ENCODE peak calls at places on chromosomes 12 and 14, in six cellular contexts. X is Peyer's patch, W is stomach, E is cardiac muscle cell, A is IMR-90, F is AG04450. K is an unnamed sample. For H3K27me3, the result is how much of the 10 kb centered on the place peaks cover.

GRCh38 chr12:6053541-6053940 is 70.9 kb downstream of the VWF start:
- DNase-seq in F (no peak), X (no peak), E (peak), W (no peak), A (peak), K (no peak)

GRCh38 chr12:64147860-64148259 is 74.2 kb downstream of the KICS2 start:
- DNase-seq in F (no peak), W (no peak), E (no peak), X (no peak), A (no peak), K (no peak)

GRCh38 chr14:96256420-96256819 is 410 bp downstream of the BDKRB1 start:
- DNase-seq in W (no peak), F (no peak), A (peak), E (no peak), X (no peak), K (no peak)

GRCh38 chr14:55129086-55129427 is at the start of gene LGALS3:
- DNase-seq in E (peak), W (peak), F (no peak), X (peak), A (peak), K (peak)

GRCh38 chr12:130523863-130524614 is 186.4 kb downstream of the PIWIL1 start:
- DNase-seq in E (no peak), A (no peak), F (no peak), W (no peak), X (no peak), K (no peak)

GRCh38 chr12:25817166-25817565 is 141.3 kb upstream of the RASSF8 start:
- DNase-seq in X (no peak), A (peak), E (no peak), W (no peak), F (no peak), K (no peak)

GRCh38 chr14:93343266-93343665 is 3.7 kb upstream of the COX8C start:
- DNase-seq in A (no peak), X (no peak), W (no peak), E (no peak), F (no peak), K (no peak)

GRCh38 chr12:42873401-42873800 is 283.9 kb upstream of the PRICKLE1 start:
- DNase-seq in X (no peak), W (no peak), A (peak), E (no peak), F (no peak), K (no peak)

GRCh38 chr12:101773560-101774206 is 34.4 kb upstream of the SYCP3 start:
- DNase-seq in A (peak), W (peak), E (peak), F (peak), X (peak), K (peak)

GRCh38 chr14:76640923-76641395 is 120.3 kb upstream of the VASH1 start:
- DNase-seq in E (no peak), F (no peak), A (no peak), X (no peak), W (no peak), K (no peak)

GRCh38 chr12:11795192-11795909 is 145.9 kb downstream of the ETV6 start:
- DNase-seq in W (no peak), A (no peak), F (no peak), X (no peak), E (no peak), K (peak)

GRCh38 chr14:81980601-81981310 is 447.1 kb upstream of the SEL1L start:
- DNase-seq in F (no peak), E (peak), X (no peak), W (no peak), A (no peak), K (peak)

GRCh38 chr14:63383776-63384367 is 65.1 kb upstream of the GPHB5 start:
- DNase-seq in E (no peak), F (no peak), A (no peak), X (no peak), W (no peak), K (peak)

GRCh38 chr14:37198907-37199306 is 1.2 kb downstream of the MIPOL1 start:
- DNase-seq in F (no peak), E (no peak), A (no peak), W (no peak), X (no peak), K (no peak)

GRCh38 chr14:30243805-30244204 is 315.2 kb upstream of the G2E3 start:
- DNase-seq in F (peak), E (no peak), A (peak), X (no peak), W (no peak), K (no peak)

GRCh38 chr12:53034459-53034858 is 15.4 kb upstream of the TNS2 start:
- DNase-seq in A (no peak), F (no peak), W (no peak), E (no peak), X (no peak), K (no peak)

GRCh38 chr14:105439179-105439578 is 19.6 kb downstream of the MTA1 start:
- DNase-seq in A (no peak), W (no peak), X (no peak), E (no peak), F (no peak), K (no peak)

GRCh38 chr12:57727758-57728395 is 10.7 kb downstream of the AGAP2 start:
- DNase-seq in F (no peak), W (no peak), A (no peak), E (peak), X (no peak), K (no peak)

GRCh38 chr12:113601656-113602263 is 130.1 kb upstream of the LHX5 start:
- DNase-seq in A (no peak), W (no peak), E (peak), F (no peak), X (no peak), K (no peak)

GRCh38 chr12:6788972-6789905 is at the start of gene CD4:
- DNase-seq in X (peak), A (no peak), F (no peak), E (no peak), W (no peak), K (no peak)

GRCh38 chr12:254912-255311 is 7.7 kb downstream of the SLC6A13 start:
- DNase-seq in E (no peak), W (no peak), A (no peak), X (no peak), F (no peak), K (no peak)

GRCh38 chr12:13390381-13390856 is 193.9 kb downstream of the EMP1 start:
- DNase-seq in E (no peak), F (no peak), A (peak), W (peak), X (no peak), K (peak)

GRCh38 chr14:77124345-77125274 is 17.0 kb downstream of the ZDHHC22 start:
- DNase-seq in A (peak), W (peak), E (peak), X (peak), F (no peak), K (peak)

GRCh38 chr12:57476162-57476992 is 3.3 kb downstream of the ARHGAP9 start:
- DNase-seq in A (no peak), X (peak), F (no peak), W (peak), E (no peak), K (no peak)

GRCh38 chr14:60250318-60251035 is 1.5 kb downstream of the PPM1A start:
- DNase-seq in E (no peak), W (no peak), A (peak), F (no peak), X (no peak), K (peak)

GRCh38 chr12:54017845-54018607 is 9.2 kb downstream of the HOXC8 start:
- DNase-seq in X (peak), E (peak), F (no peak), W (peak), A (peak), K (peak)

DNA sequence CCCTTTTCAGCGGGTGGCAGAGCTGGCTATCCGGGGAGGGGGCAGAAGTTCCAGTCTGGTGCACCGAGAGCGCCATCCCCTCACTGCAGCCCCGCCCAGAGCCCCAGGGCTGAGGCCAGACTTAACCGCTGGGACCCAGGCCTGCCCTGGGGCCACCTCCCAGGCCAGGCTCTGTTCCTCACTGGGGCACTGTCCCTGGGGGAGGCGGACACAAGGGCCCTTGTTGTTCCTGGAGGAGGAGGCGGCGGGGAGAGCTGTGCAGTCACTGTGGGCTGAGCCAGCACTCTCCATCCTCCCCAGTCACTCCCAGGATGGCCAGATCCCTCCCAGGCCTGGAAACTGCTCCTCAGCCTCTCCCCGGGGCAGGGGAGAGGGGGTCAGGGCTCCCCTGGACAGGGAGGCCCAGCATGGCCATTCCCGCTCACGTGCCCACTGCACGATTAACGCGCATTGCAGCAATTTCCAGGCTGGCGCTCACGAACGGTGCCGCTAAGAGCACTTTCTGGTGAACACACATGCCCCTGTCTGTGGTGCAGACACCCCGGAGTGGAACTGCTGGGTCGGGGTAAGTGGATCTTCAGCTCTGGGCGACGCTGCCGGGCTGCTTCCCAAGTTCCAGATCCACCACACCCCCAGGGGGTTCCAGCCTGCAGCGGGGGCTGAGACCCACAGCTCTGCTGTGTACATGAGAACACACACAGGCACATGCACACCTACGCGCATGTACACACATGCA is 89.8 kb upstream of the SFSWAP start:
- DNase-seq in F (no peak), A (no peak), X (no peak), W (no peak), E (no peak), K (no peak)
- H3K27me3 ChIP-seq in F (under half), A (under half), X (under half), W (half or more), E (under half), K (under half)

DNA sequence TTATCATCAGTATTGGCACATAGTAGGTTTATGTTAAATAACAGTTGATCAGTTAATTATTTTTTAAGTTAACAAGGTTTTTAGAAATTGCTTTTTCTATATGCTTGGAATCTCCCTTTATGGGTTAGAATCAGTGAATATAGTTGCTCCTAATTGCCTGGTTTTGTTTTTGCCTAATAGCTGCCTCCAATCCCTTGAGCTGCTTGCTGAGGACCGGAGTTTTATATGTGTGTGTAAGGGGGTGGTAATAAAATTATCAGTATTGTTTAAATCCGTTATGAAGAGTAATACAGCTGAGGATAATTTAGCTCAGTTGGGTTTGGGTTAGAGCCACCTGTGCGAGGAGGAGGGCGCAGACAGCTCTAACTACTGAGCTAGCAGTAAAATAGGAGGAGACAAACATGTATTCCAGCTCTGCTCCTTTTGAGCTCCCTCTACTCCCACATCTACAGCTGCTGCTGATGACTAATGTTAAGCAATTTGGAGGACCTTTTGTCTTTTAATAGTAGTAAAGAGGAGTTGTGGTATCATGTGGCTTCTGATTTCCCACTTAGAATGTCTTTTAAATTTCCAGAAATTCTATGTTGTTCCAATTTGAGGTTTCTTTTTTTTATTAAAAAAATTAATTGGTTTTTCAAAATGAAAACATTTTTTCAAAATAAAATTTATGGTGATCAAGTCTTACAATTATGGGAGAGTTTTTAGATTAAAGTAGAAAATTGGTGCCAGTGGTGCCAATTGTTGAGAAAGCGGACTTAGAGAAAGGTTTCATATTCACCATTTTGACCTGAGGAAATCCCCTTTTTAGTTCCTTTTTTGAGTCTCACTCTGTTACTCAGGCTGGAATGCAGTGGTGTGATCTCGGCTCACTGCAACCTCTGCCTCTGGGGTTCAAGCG is 61.6 kb downstream of the SPATS2 start:
- DNase-seq in F (peak), A (peak), X (no peak), E (no peak), W (no peak), K (no peak)
- H3K4me3 ChIP-seq in F (no peak), A (no peak), X (no peak), E (no peak), W (no peak), K (no peak)

GRCh38 chr12:3155710-3156386 is 78.7 kb downstream of the TSPAN9 start:
- DNase-seq in E (no peak), F (no peak), X (no peak), W (no peak), A (no peak), K (no peak)

GRCh38 chr12:3157581-3158328 is 80.6 kb downstream of the TSPAN9 start:
- DNase-seq in X (no peak), F (no peak), A (no peak), E (no peak), W (no peak), K (no peak)

GRCh38 chr12:3158851-3159465 is 81.8 kb downstream of the TSPAN9 start:
- DNase-seq in X (no peak), E (no peak), F (no peak), W (no peak), A (peak), K (no peak)

GRCh38 chr12:3161861-3162260 is 84.7 kb downstream of the TSPAN9 start:
- DNase-seq in F (no peak), A (no peak), X (no peak), E (no peak), W (no peak), K (no peak)

DNA sequence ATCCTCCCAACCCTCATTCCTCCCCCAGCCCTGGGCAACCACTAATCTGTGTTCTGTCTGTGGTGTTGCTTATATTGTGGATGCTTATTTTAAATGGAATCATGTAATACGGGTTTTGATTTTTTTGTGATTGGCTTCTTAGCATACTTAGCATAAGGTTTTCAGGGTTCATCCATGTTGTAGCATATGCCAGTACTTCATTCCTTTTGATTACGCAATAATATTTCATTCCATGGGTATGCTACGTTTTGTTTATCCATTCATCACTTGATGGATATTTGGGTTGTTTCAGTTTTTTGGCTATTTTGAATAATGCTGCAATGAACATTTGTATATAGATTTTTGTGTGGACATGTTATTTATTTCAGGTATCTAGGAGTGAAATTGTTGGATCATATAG is 82.9 kb downstream of the TSPAN9 start:
- DNase-seq in A (peak), W (no peak), F (no peak), X (no peak), E (no peak), K (no peak)
- H3K27me3 ChIP-seq in A (under half), W (under half), F (under half), X (under half), E (under half), K (under half)

GRCh38 chr14:23482814-23483128 is 13.3 kb downstream of the NGDN start:
- DNase-seq in A (no peak), E (no peak), X (no peak), F (no peak), W (no peak), K (no peak)
- H3K4me3 ChIP-seq in A (no peak), E (no peak), X (no peak), F (no peak), W (no peak), K (no peak)